ENCODE peak calls at places on chromosomes 5 and 9, in nine cellular contexts. R, X, F, K, H, U, W, A and Y are unnamed samples.

GRCh38 chr5:14871084-14871572 is 450 bp downstream of the ANKH start:
- DNase-seq in R (peak), X (peak), F (peak), K (peak), H (no peak), U (peak), W (no peak), A (peak), Y (no peak)

GRCh38 chr9:123238364-123238763 is 30.0 kb downstream of the STRBP start:
- DNase-seq in R (no peak), X (no peak), F (no peak), K (no peak), H (no peak), U (no peak), W (no peak), A (no peak), Y (no peak)

GRCh38 chr5:72141440-72142271 is 34.4 kb downstream of the MAP1B start:
- DNase-seq in R (peak), X (peak), F (no peak), K (peak), H (peak), U (no peak), W (no peak), A (no peak), Y (no peak)

GRCh38 chr5:80569961-80570786 is at the start of gene ANKRD34B:
- DNase-seq in R (peak), X (no peak), F (no peak), K (no peak), H (no peak), U (no peak), W (no peak), A (no peak), Y (peak)

GRCh38 chr5:35188041-35188457 is 42.2 kb downstream of the PRLR start:
- DNase-seq in R (peak), X (no peak), F (no peak), K (no peak), H (no peak), U (no peak), W (no peak), A (peak), Y (no peak)

GRCh38 chr5:54654211-54654610 is 136.7 kb downstream of the SNX18 start:
- DNase-seq in R (no peak), X (no peak), F (no peak), K (no peak), H (no peak), U (no peak), W (no peak), A (no peak), Y (no peak)

GRCh38 chr9:85858351-85858750 is 82.6 kb upstream of the NAA35 start:
- DNase-seq in R (no peak), X (no peak), F (no peak), K (no peak), H (no peak), U (no peak), W (no peak), A (no peak), Y (no peak)

GRCh38 chr5:179297486-179298180 is 47.6 kb downstream of the ADAMTS2 start:
- DNase-seq in R (no peak), X (no peak), F (no peak), K (peak), H (no peak), U (no peak), W (no peak), A (no peak), Y (no peak)

GRCh38 chr9:96279927-96280326 is 22.0 kb downstream of the HSD17B3 start:
- DNase-seq in R (peak), X (no peak), F (no peak), K (no peak), H (no peak), U (no peak), W (no peak), A (no peak), Y (no peak)

GRCh38 chr5:171420429-171421231 is 1.2 kb downstream of the FGF18 start:
- DNase-seq in R (peak), X (peak), F (no peak), K (peak), H (peak), U (peak), W (no peak), A (peak), Y (no peak)

GRCh38 chr5:179338123-179338676 is 7.1 kb downstream of the ADAMTS2 start:
- DNase-seq in R (no peak), X (no peak), F (no peak), K (no peak), H (no peak), U (no peak), W (no peak), A (no peak), Y (no peak)

GRCh38 chr9:33101104-33101951 is 24.9 kb upstream of the SMU1 start:
- DNase-seq in R (no peak), X (no peak), F (no peak), K (no peak), H (no peak), U (no peak), W (no peak), A (no peak), Y (no peak)

GRCh38 chr9:32526042-32526706 is at the start of gene RIGI:
- DNase-seq in R (peak), X (peak), F (peak), K (peak), H (peak), U (peak), W (peak), A (peak), Y (peak)

GRCh38 chr9:76135902-76136301 is 245.4 kb downstream of the PCSK5 start:
- DNase-seq in R (no peak), X (no peak), F (no peak), K (no peak), H (no peak), U (no peak), W (no peak), A (no peak), Y (no peak)

GRCh38 chr5:124193371-124193789 is 553.1 kb downstream of the ZNF608 start:
- DNase-seq in R (no peak), X (no peak), F (no peak), K (no peak), H (no peak), U (no peak), W (no peak), A (no peak), Y (no peak)

GRCh38 chr9:1939926-1940368 is 75.2 kb upstream of the SMARCA2 start:
- DNase-seq in R (peak), X (no peak), F (peak), K (no peak), H (no peak), U (peak), W (no peak), A (peak), Y (peak)

GRCh38 chr5:79831381-79831780 is 141.7 kb downstream of the CMYA5 start:
- DNase-seq in R (no peak), X (no peak), F (peak), K (no peak), H (no peak), U (no peak), W (no peak), A (no peak), Y (no peak)

GRCh38 chr5:39947657-39948056 is 522.9 kb upstream of the DAB2 start:
- DNase-seq in R (no peak), X (no peak), F (no peak), K (no peak), H (no peak), U (no peak), W (no peak), A (peak), Y (no peak)

GRCh38 chr9:137763271-137763955 is 114.2 kb upstream of the CACNA1B start:
- DNase-seq in R (no peak), X (no peak), F (no peak), K (no peak), H (no peak), U (no peak), W (no peak), A (no peak), Y (no peak)

GRCh38 chr5:10488144-10488543 is 46.5 kb downstream of the ROPN1L start:
- DNase-seq in R (no peak), X (no peak), F (no peak), K (no peak), H (no peak), U (no peak), W (no peak), A (no peak), Y (no peak)

GRCh38 chr9:36193049-36193448 is 2.3 kb downstream of the CLTA start:
- DNase-seq in R (no peak), X (no peak), F (no peak), K (no peak), H (no peak), U (no peak), W (no peak), A (no peak), Y (no peak)

GRCh38 chr5:93809430-93809829 is 68.0 kb upstream of the POU5F2 start:
- DNase-seq in R (no peak), X (no peak), F (no peak), K (no peak), H (no peak), U (no peak), W (no peak), A (no peak), Y (no peak)

DNA sequence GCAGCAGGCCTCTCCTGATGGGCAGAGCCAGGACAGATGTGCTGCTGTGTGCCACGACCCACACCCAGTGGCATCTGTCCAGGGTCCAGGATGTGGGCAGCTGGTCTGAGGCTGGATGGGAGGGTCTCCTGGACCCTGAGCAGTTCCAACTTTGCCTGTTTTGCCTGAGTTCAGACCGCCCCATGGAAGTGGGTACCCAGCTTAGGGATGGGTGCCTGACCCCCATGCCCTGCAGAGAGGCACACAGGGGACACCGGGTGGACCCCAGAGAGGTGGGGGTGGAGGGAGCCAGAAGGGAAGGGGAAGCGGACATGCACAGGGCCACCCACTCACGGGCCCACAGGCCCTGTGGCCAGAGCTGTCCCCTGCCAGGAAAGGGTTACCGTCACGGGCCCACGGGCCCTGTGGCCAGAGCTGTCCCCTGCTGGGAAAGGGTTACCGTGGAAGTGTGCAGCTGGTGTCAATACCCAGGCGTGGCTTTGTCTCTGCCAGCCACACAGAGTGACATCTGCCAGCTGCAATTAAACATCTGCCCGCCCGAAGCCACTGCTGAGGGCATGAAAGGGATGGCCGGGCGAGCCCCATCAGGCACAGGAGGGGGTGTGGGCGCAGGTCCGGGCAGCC is 50.0 kb downstream of the NACC2 start:
- DNase-seq in R (no peak), X (no peak), F (no peak), K (no peak), H (no peak), U (no peak), W (peak), A (no peak), Y (peak)
- H3K27ac ChIP-seq in R (no peak), X (no peak), F (no peak), K (no peak), H (no peak), U (no peak), W (no peak), A (no peak), Y (no peak)

DNA sequence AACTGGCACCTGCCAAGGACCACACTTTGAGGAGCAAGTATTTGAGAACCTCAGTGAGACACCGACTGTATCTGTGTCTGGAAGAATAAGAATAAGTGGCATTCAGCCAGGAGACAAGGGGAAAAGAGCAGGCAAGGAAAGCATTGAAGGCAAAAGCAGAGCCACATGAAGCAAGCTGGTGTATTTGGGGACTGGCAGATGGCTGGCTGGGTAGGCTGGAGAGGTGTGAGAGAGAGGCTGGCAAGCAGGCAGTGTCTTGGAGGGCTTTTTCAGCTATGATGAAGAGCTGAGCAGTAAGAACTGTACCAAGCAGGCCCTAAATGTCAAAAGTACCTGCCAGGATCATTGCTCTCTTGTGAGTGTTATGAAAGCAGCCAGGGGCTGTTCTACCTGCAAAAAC is 14.1 kb upstream of the C5orf58 start:
- DNase-seq in R (no peak), X (no peak), F (no peak), K (no peak), H (no peak), U (no peak), W (no peak), A (no peak), Y (no peak)
- H3K27ac ChIP-seq in R (no peak), X (no peak), F (no peak), K (no peak), H (no peak), U (no peak), W (peak), A (no peak), Y (no peak)

GRCh38 chr9:94782367-94783120 is 56.0 kb downstream of the AOPEP start:
- DNase-seq in R (no peak), X (no peak), F (no peak), K (no peak), H (no peak), U (no peak), W (no peak), A (no peak), Y (no peak)
- H3K27ac ChIP-seq in R (peak), X (no peak), F (no peak), K (peak), H (peak), U (no peak), W (no peak), A (no peak), Y (peak)

GRCh38 chr9:110126986-110127864 is 80.7 kb downstream of the C9orf152 start:
- DNase-seq in R (peak), X (peak), F (no peak), K (peak), H (no peak), U (no peak), W (no peak), A (peak), Y (no peak)

GRCh38 chr9:110126457-110126856 is 81.5 kb downstream of the C9orf152 start:
- DNase-seq in R (no peak), X (no peak), F (no peak), K (no peak), H (no peak), U (no peak), W (no peak), A (no peak), Y (no peak)

GRCh38 chr9:110123364-110124095 is 84.4 kb downstream of the C9orf152 start:
- DNase-seq in R (no peak), X (no peak), F (no peak), K (no peak), H (no peak), U (no peak), W (no peak), A (no peak), Y (no peak)

GRCh38 chr9:110125207-110125751 is 82.7 kb downstream of the C9orf152 start:
- DNase-seq in R (peak), X (peak), F (no peak), K (peak), H (peak), U (no peak), W (peak), A (peak), Y (no peak)

DNA sequence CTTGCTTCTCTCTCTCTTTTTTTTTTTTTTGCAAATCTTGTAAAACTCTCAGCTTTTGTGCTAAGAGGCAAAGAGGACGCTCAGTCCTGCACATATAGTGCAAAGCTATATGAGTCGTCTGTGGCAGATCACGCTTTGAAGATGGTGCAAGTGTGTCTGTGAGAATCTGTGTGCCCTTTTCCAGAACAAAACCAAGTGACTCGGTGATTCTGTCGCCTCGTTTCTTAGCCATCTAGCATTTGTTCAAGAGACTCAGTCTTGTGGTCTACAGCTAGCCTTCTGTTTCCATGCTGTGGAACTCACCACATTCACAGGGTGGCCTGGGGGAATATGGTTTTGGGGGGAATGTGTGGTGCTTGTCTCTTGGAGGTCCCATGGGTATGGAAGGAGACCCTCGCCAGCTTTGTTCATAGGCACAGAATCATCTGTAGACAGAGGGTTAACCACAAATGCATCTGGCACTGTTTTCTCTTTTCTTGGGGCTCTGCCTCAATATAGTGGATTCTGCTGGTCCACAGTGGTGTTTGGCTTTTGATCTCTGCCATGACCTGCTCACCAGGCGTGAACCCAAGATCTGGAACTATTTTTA is 82.1 kb downstream of the C9orf152 start:
- DNase-seq in R (no peak), X (no peak), F (no peak), K (no peak), H (no peak), U (no peak), W (no peak), A (no peak), Y (no peak)
- H3K27ac ChIP-seq in R (peak), X (peak), F (no peak), K (peak), H (peak), U (no peak), W (peak), A (no peak), Y (peak)

GRCh38 chr5:148790545-148791333 is 35.7 kb upstream of the ADRB2 start:
- DNase-seq in R (no peak), X (no peak), F (no peak), K (no peak), H (no peak), U (no peak), W (no peak), A (no peak), Y (no peak)

GRCh38 chr5:148794275-148794674 is 32.1 kb upstream of the ADRB2 start:
- DNase-seq in R (no peak), X (no peak), F (no peak), K (no peak), H (no peak), U (no peak), W (no peak), A (no peak), Y (no peak)

GRCh38 chr5:148791334-148791667 is 35.1 kb upstream of the ADRB2 start:
- DNase-seq in R (no peak), X (no peak), F (no peak), K (no peak), H (no peak), U (no peak), W (no peak), A (no peak), Y (no peak)

GRCh38 chr5:148791696-148792095 is 34.7 kb upstream of the ADRB2 start:
- DNase-seq in R (no peak), X (no peak), F (no peak), K (no peak), H (no peak), U (no peak), W (no peak), A (no peak), Y (no peak)

GRCh38 chr5:148792649-148793048 is 33.8 kb upstream of the ADRB2 start:
- DNase-seq in R (no peak), X (no peak), F (no peak), K (no peak), H (no peak), U (no peak), W (no peak), A (no peak), Y (no peak)
- H3K27ac ChIP-seq in R (no peak), X (no peak), F (no peak), K (no peak), H (no peak), U (no peak), W (no peak), A (no peak), Y (no peak)